ENCODE peak calls at places on chromosome 13, in five cellular contexts. V is NCI-H2081, M is BE2C, O is aorta, E is brain microvascular endothelial cell. Q is an unnamed sample.

GRCh38 chr13:44181938-44182337 is 191.7 kb upstream of the SERP2 start:
- DNase-seq in V (no peak), M (no peak), O (no peak), E (no peak), Q (no peak)

GRCh38 chr13:31962661-31963345 is 68.8 kb upstream of the FRY start:
- DNase-seq in V (no peak), M (no peak), O (no peak), E (peak), Q (no peak)

GRCh38 chr13:27923794-27924528 is 4.2 kb downstream of the PDX1 start:
- DNase-seq in V (no peak), M (no peak), O (no peak), E (no peak), Q (no peak)

GRCh38 chr13:49859568-49859967 is 67.1 kb upstream of the KPNA3 start:
- DNase-seq in V (no peak), M (no peak), O (no peak), E (peak), Q (no peak)

GRCh38 chr13:95327190-95327589 is 25.9 kb upstream of the ABCC4 start:
- DNase-seq in V (no peak), M (no peak), O (no peak), E (no peak), Q (no peak)

GRCh38 chr13:34793301-34793700 is 148.8 kb upstream of the NBEA start:
- DNase-seq in V (no peak), M (no peak), O (no peak), E (no peak), Q (no peak)

GRCh38 chr13:28379371-28380083 is 115.4 kb downstream of the FLT1 start:
- DNase-seq in V (no peak), M (no peak), O (no peak), E (no peak), Q (no peak)

GRCh38 chr13:112897956-112898785 is 70.8 kb upstream of the MCF2L start:
- DNase-seq in V (no peak), M (peak), O (peak), E (no peak), Q (no peak)

GRCh38 chr13:104843328-104843727 is 1692.1 kb downstream of the EFNB2 start:
- DNase-seq in V (no peak), M (no peak), O (no peak), E (no peak), Q (no peak)

GRCh38 chr13:105783261-105783660 is 752.2 kb downstream of the EFNB2 start:
- DNase-seq in V (no peak), M (no peak), O (no peak), E (no peak), Q (no peak)

GRCh38 chr13:104810242-104810641 is 1725.2 kb downstream of the EFNB2 start:
- DNase-seq in V (no peak), M (no peak), O (no peak), E (no peak), Q (no peak)

GRCh38 chr13:26010487-26011207 is 41.2 kb downstream of the SHISA2 start:
- DNase-seq in V (no peak), M (no peak), O (no peak), E (no peak), Q (no peak)

GRCh38 chr13:32391101-32391620 is 36.8 kb downstream of the N4BP2L1 start:
- DNase-seq in V (no peak), M (no peak), O (no peak), E (no peak), Q (no peak)

GRCh38 chr13:43908156-43909126 is 28.7 kb downstream of the LACC1 start:
- DNase-seq in V (peak), M (no peak), O (no peak), E (peak), Q (peak)

GRCh38 chr13:88162076-88162702 is 491.0 kb downstream of the SLITRK5 start:
- DNase-seq in V (no peak), M (no peak), O (no peak), E (no peak), Q (no peak)

GRCh38 chr13:112806761-112807652 is 117.2 kb downstream of the ATP11A start:
- DNase-seq in V (no peak), M (no peak), O (no peak), E (no peak), Q (no peak)

GRCh38 chr13:30766234-30766633 is 30.9 kb downstream of the ALOX5AP start:
- DNase-seq in V (no peak), M (no peak), O (no peak), E (no peak), Q (no peak)